ENCODE peak calls at places on chromosomes 13 and 19, in six cellular contexts. B is neural crest cell; X is activated T-helper 1 cell treated with anti-CD3 and anti-CD28 coated beads, Interleukin-2, amount 50 U/mL, for 16 hours; V is AG10803; O is activated naive CD4-positive, alpha-beta T cell treated with Interleukin-2 at 50 U/mL for 16 hours; R is naive thymus-derived CD8-positive, alpha-beta T cell. N is an unnamed sample.

GRCh38 chr19:12636631-12637030 is 25.9 kb downstream of the ZNF791 start:
- DNase-seq in B (no peak), X (no peak), V (no peak), O (no peak), R (no peak), N (no peak)

GRCh38 chr19:12867120-12868099 is 13.8 kb downstream of the DNASE2 start:
- DNase-seq in B (peak; percentile 85), X (no peak), V (no peak), O (peak; percentile 54), R (peak; percentile 72), N (no peak)

GRCh38 chr13:68350554-68350953 is 1120.4 kb upstream of the PCDH9 start:
- DNase-seq in B (no peak), X (no peak), V (no peak), O (no peak), R (no peak), N (no peak)

GRCh38 chr19:37309834-37310575 is 60.9 kb upstream of the ZNF527 start:
- DNase-seq in B (no peak), X (no peak), V (no peak), O (peak; percentile 11), R (no peak), N (no peak)

GRCh38 chr13:32209670-32210069 is 105.5 kb downstream of the ZAR1L start:
- DNase-seq in B (no peak), X (no peak), V (peak; percentile 26), O (no peak), R (no peak), N (no peak)

GRCh38 chr19:12825259-12826131 is 8.9 kb downstream of the RTBDN start:
- DNase-seq in B (peak; percentile 68), X (no peak), V (peak; percentile 32), O (no peak), R (no peak), N (no peak)

GRCh38 chr13:40401911-40402776 is 264.3 kb downstream of the FOXO1 start:
- DNase-seq in B (no peak), X (no peak), V (peak; percentile 96), O (peak; percentile 14), R (no peak), N (peak; percentile 64)

GRCh38 chr13:49976314-49977258 is 20.3 kb upstream of the TRIM13 start:
- DNase-seq in B (peak; percentile 61), X (peak; percentile 66), V (peak; percentile 63), O (peak; percentile 78), R (peak; percentile 52), N (no peak)

GRCh38 chr19:55098716-55099556 is 18.5 kb downstream of the PPP1R12C start:
- DNase-seq in B (no peak), X (no peak), V (no peak), O (no peak), R (no peak), N (no peak)

GRCh38 chr13:93957371-93957770 is 522.1 kb downstream of the DCT start:
- DNase-seq in B (no peak), X (no peak), V (no peak), O (no peak), R (no peak), N (no peak)

GRCh38 chr13:51249254-51249653 is 27.1 kb downstream of the FAM124A start:
- DNase-seq in B (no peak), X (no peak), V (no peak), O (no peak), R (no peak), N (no peak)

GRCh38 chr19:1252818-1253513 is 4.6 kb downstream of the MIDN start:
- DNase-seq in B (no peak), X (peak; percentile 56), V (peak; percentile 99), O (peak; percentile 70), R (peak; percentile 78), N (no peak)

GRCh38 chr13:112901951-112902651 is 66.9 kb upstream of the MCF2L start:
- DNase-seq in B (no peak), X (no peak), V (no peak), O (no peak), R (no peak), N (no peak)